ENCODE peak calls at places on chromosomes 5 and 9, in nine cellular contexts. A is MCF 10A; U is endodermal cell; Q is neural crest cell; H is AG09309; N is WERI-Rb-1; Y is psoas muscle; W is OCI-LY7; C is CD4-positive, alpha-beta T cell. V is an unnamed sample.

GRCh38 chr5:141565826-141566575 is 52.8 kb downstream of the DIAPH1 start:
- DNase-seq in A (no peak), U (no peak), Q (no peak), H (no peak), N (no peak), Y (no peak), W (no peak), C (no peak), V (no peak)

GRCh38 chr9:68706579-68707201 is 1.6 kb downstream of the PIP5K1B start:
- DNase-seq in A (no peak), U (no peak), Q (no peak), H (no peak), N (no peak), Y (no peak), W (peak; percentile 19), C (no peak), V (no peak)

GRCh38 chr9:26245072-26245471 is 566.8 kb upstream of the TUSC1 start:
- DNase-seq in A (no peak), U (no peak), Q (no peak), H (no peak), N (no peak), Y (no peak), W (no peak), C (no peak), V (no peak)

GRCh38 chr9:94805585-94805984 is 79.1 kb downstream of the AOPEP start:
- DNase-seq in A (peak; percentile 93), U (no peak), Q (no peak), H (peak; percentile 94), N (no peak), Y (no peak), W (no peak), C (no peak), V (no peak)

GRCh38 chr5:133612021-133612860 is at the start of gene FSTL4:
- DNase-seq in A (no peak), U (peak; percentile 85), Q (peak; percentile 15), H (no peak), N (peak; percentile 77), Y (no peak), W (no peak), C (no peak), V (no peak)

GRCh38 chr5:171957591-171958251 is 48.7 kb downstream of the FBXW11 start:
- DNase-seq in A (no peak), U (no peak), Q (no peak), H (no peak), N (no peak), Y (no peak), W (no peak), C (no peak), V (no peak)

GRCh38 chr5:36691993-36692392 is 85.6 kb downstream of the SLC1A3 start:
- DNase-seq in A (no peak), U (no peak), Q (no peak), H (no peak), N (no peak), Y (peak; percentile 14), W (no peak), C (no peak), V (no peak)

GRCh38 chr9:37974506-37975173 is 70.7 kb upstream of the SLC25A51 start:
- DNase-seq in A (no peak), U (no peak), Q (no peak), H (no peak), N (no peak), Y (no peak), W (no peak), C (no peak), V (no peak)

GRCh38 chr9:9117866-9118265 is 1318.3 kb upstream of the DMAC1 start:
- DNase-seq in A (peak; percentile 4), U (no peak), Q (no peak), H (no peak), N (no peak), Y (no peak), W (no peak), C (no peak), V (no peak)

GRCh38 chr5:7210549-7210948 is 185.4 kb upstream of the ADCY2 start:
- DNase-seq in A (no peak), U (no peak), Q (no peak), H (no peak), N (no peak), Y (no peak), W (no peak), C (no peak), V (no peak)

GRCh38 chr9:135951889-135952663 is 9.1 kb downstream of the UBAC1 start:
- DNase-seq in A (peak; percentile 95), U (no peak), Q (no peak), H (no peak), N (peak; percentile 66), Y (peak; percentile 76), W (no peak), C (no peak), V (no peak)

GRCh38 chr9:34185778-34186551 is 7.1 kb downstream of the UBAP1 start:
- DNase-seq in A (peak; percentile 96), U (no peak), Q (no peak), H (peak; percentile 92), N (no peak), Y (no peak), W (peak; percentile 14), C (no peak), V (no peak)

GRCh38 chr5:76104027-76104426 is 20.8 kb downstream of the SV2C start:
- DNase-seq in A (peak; percentile 62), U (peak; percentile 89), Q (peak; percentile 64), H (no peak), N (no peak), Y (no peak), W (peak; percentile 20), C (no peak), V (no peak)

GRCh38 chr9:110502842-110503241 is 76.7 kb downstream of the SVEP1 start:
- DNase-seq in A (peak; percentile 16), U (no peak), Q (no peak), H (no peak), N (no peak), Y (no peak), W (no peak), C (no peak), V (no peak)

GRCh38 chr5:31182146-31182545 is 11.3 kb upstream of the CDH6 start:
- DNase-seq in A (no peak), U (no peak), Q (no peak), H (no peak), N (no peak), Y (no peak), W (no peak), C (no peak), V (no peak)

GRCh38 chr9:87541663-87542062 is 44.0 kb downstream of the DAPK1 start:
- DNase-seq in A (no peak), U (no peak), Q (no peak), H (no peak), N (no peak), Y (no peak), W (no peak), C (no peak), V (no peak)

GRCh38 chr5:88684136-88684500 is 198.9 kb downstream of the MEF2C start:
- DNase-seq in A (no peak), U (no peak), Q (no peak), H (no peak), N (no peak), Y (no peak), W (no peak), C (no peak), V (no peak)

GRCh38 chr5:88686077-88686541 is 196.9 kb downstream of the MEF2C start:
- DNase-seq in A (no peak), U (no peak), Q (no peak), H (no peak), N (no peak), Y (no peak), W (no peak), C (no peak), V (no peak)

GRCh38 chr5:88682797-88683496 is 200.0 kb downstream of the MEF2C start:
- DNase-seq in A (no peak), U (no peak), Q (no peak), H (no peak), N (no peak), Y (no peak), W (no peak), C (no peak), V (no peak)

GRCh38 chr5:88681402-88681801 is 201.6 kb downstream of the MEF2C start:
- DNase-seq in A (no peak), U (no peak), Q (no peak), H (no peak), N (no peak), Y (no peak), W (no peak), C (no peak), V (no peak)

DNA sequence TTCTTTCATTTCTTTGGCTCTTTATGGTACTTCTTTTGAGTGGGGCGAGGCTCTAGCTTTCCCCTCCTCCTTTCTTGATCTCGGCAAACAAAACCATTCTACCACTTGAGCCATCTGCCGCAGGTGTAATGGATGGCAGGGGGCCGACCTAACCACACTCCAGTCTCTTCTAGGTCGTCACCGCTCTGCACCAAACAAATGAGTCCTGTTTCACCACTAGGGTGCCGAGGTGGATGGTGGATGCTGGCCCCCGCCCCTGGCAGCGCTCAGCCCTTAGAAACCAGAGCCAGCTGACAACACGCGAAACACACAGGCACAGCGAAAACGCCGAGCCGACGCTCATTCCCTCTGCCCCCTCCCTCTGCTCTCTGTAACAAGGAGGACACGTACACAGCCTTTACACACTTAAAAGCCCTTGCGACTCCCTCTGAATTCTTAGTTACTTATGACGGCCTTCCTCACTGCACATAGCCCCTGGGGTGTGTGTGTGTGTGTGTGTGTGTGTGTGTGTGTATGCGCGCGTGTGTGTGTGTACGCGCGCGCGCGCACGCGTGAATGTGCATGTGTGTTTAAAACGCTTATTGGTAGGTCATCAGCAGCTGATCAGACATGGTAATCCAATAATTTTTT is 199.4 kb downstream of the MEF2C start:
- DNase-seq in A (no peak), U (peak; percentile 88), Q (no peak), H (no peak), N (no peak), Y (no peak), W (no peak), C (no peak), V (no peak)
- TF ChIP-seq CTCF in A (no peak), U (peak; percentile 68), Q (peak; percentile 45), H (peak; percentile 9), N (no peak), Y (no peak), W (peak; percentile 32), C (no peak), V (peak; percentile 54)

GRCh38 chr5:15459200-15459599 is 40.8 kb upstream of the FBXL7 start:
- DNase-seq in A (no peak), U (no peak), Q (no peak), H (no peak), N (no peak), Y (no peak), W (no peak), C (no peak), V (no peak)

GRCh38 chr5:15463231-15463630 is 36.7 kb upstream of the FBXL7 start:
- DNase-seq in A (no peak), U (peak; percentile 59), Q (no peak), H (peak; percentile 4), N (no peak), Y (no peak), W (no peak), C (no peak), V (no peak)
- TF ChIP-seq CTCF in A (peak; percentile 37), U (peak; percentile 86), Q (peak; percentile 58), H (peak; percentile 70), N (peak; percentile 35), Y (peak; percentile 27), W (peak; percentile 12), C (no peak), V (peak; percentile 60)

GRCh38 chr5:103487253-103487652 is 75.3 kb downstream of the NUDT12 start:
- DNase-seq in A (no peak), U (no peak), Q (no peak), H (no peak), N (no peak), Y (no peak), W (no peak), C (no peak), V (no peak)
- TF ChIP-seq CTCF in A (no peak), U (no peak), Q (no peak), H (peak; percentile 18), N (no peak), Y (no peak), W (no peak), C (no peak), V (peak; percentile 35)

GRCh38 chr5:136064510-136064909 is 35.7 kb downstream of the TGFBI start:
- DNase-seq in A (no peak), U (peak; percentile 61), Q (no peak), H (no peak), N (peak; percentile 58), Y (no peak), W (no peak), C (no peak), V (no peak)
- TF ChIP-seq CTCF in A (peak; percentile 16), U (peak; percentile 67), Q (no peak), H (peak; percentile 27), N (peak; percentile 75), Y (peak; percentile 6), W (no peak), C (no peak), V (no peak)